ENCODE peak calls at places on chromosomes 12 and 14, in eight cellular contexts. One of them, this sample, is unnamed.

GRCh38 chr12:120588948-120589930 is 8.0 kb upstream of the POP5 start:
- DNase-seq in astrocyte: no peak
- DNase-seq in CD4-positive, CD25-positive, alpha-beta regulatory T cell: no peak
- DNase-seq in Peyer's patch: no peak
- DNase-seq in pancreas: no peak
- DNase-seq in PC-9: no peak
- DNase-seq in aorta: no peak
- DNase-seq in breast epithelium: no peak
- DNase-seq in this sample: no peak

GRCh38 chr14:96138241-96138640 is 66.4 kb upstream of the BDKRB2 start:
- DNase-seq in Peyer's patch: no peak
- DNase-seq in aorta: no peak
- DNase-seq in pancreas: no peak
- DNase-seq in astrocyte: peak
- DNase-seq in PC-9: no peak
- DNase-seq in breast epithelium: no peak
- DNase-seq in CD4-positive, CD25-positive, alpha-beta regulatory T cell: no peak
- DNase-seq in this sample: no peak

GRCh38 chr12:15788266-15789214 is 648 bp downstream of the EPS8 start:
- DNase-seq in pancreas: peak
- DNase-seq in breast epithelium: peak
- DNase-seq in Peyer's patch: peak
- DNase-seq in CD4-positive, CD25-positive, alpha-beta regulatory T cell: peak
- DNase-seq in PC-9: peak
- DNase-seq in astrocyte: peak
- DNase-seq in aorta: peak
- DNase-seq in this sample: peak

GRCh38 chr14:104677506-104678332 is 11.7 kb upstream of the INF2 start:
- DNase-seq in aorta: peak
- DNase-seq in CD4-positive, CD25-positive, alpha-beta regulatory T cell: peak
- DNase-seq in Peyer's patch: peak
- DNase-seq in PC-9: peak
- DNase-seq in pancreas: peak
- DNase-seq in breast epithelium: peak
- DNase-seq in astrocyte: peak
- DNase-seq in this sample: no peak

GRCh38 chr12:104680506-104680905 is 223.8 kb downstream of the CHST11 start:
- DNase-seq in astrocyte: no peak
- DNase-seq in Peyer's patch: no peak
- DNase-seq in aorta: no peak
- DNase-seq in breast epithelium: no peak
- DNase-seq in CD4-positive, CD25-positive, alpha-beta regulatory T cell: no peak
- DNase-seq in pancreas: no peak
- DNase-seq in PC-9: no peak
- DNase-seq in this sample: no peak

GRCh38 chr14:25049559-25050493 is at the start of gene STXBP6:
- DNase-seq in PC-9: no peak
- DNase-seq in breast epithelium: no peak
- DNase-seq in aorta: peak
- DNase-seq in astrocyte: peak
- DNase-seq in pancreas: peak
- DNase-seq in CD4-positive, CD25-positive, alpha-beta regulatory T cell: no peak
- DNase-seq in Peyer's patch: peak
- DNase-seq in this sample: no peak

GRCh38 chr12:64088431-64089349 is 133.4 kb downstream of the KICS2 start:
- DNase-seq in astrocyte: peak
- DNase-seq in pancreas: peak
- DNase-seq in breast epithelium: no peak
- DNase-seq in CD4-positive, CD25-positive, alpha-beta regulatory T cell: no peak
- DNase-seq in Peyer's patch: no peak
- DNase-seq in PC-9: peak
- DNase-seq in aorta: peak
- DNase-seq in this sample: no peak

GRCh38 chr14:104931323-104931770 is 6.7 kb downstream of the PLD4 start:
- DNase-seq in pancreas: no peak
- DNase-seq in Peyer's patch: peak
- DNase-seq in CD4-positive, CD25-positive, alpha-beta regulatory T cell: no peak
- DNase-seq in astrocyte: no peak
- DNase-seq in PC-9: no peak
- DNase-seq in breast epithelium: peak
- DNase-seq in aorta: no peak
- DNase-seq in this sample: no peak

GRCh38 chr14:26867171-26867757 is 269.4 kb upstream of the NOVA1 start:
- DNase-seq in pancreas: no peak
- DNase-seq in breast epithelium: no peak
- DNase-seq in CD4-positive, CD25-positive, alpha-beta regulatory T cell: no peak
- DNase-seq in astrocyte: peak
- DNase-seq in Peyer's patch: no peak
- DNase-seq in aorta: no peak
- DNase-seq in PC-9: no peak
- DNase-seq in this sample: no peak

GRCh38 chr14:85124896-85125295 is 405.0 kb upstream of the FLRT2 start:
- DNase-seq in pancreas: no peak
- DNase-seq in aorta: no peak
- DNase-seq in Peyer's patch: no peak
- DNase-seq in astrocyte: peak
- DNase-seq in CD4-positive, CD25-positive, alpha-beta regulatory T cell: no peak
- DNase-seq in PC-9: no peak
- DNase-seq in breast epithelium: no peak
- DNase-seq in this sample: no peak

GRCh38 chr14:93103392-93104080 is 12.2 kb downstream of the ITPK1 start:
- DNase-seq in breast epithelium: no peak
- DNase-seq in astrocyte: no peak
- DNase-seq in CD4-positive, CD25-positive, alpha-beta regulatory T cell: peak
- DNase-seq in pancreas: no peak
- DNase-seq in aorta: peak
- DNase-seq in Peyer's patch: peak
- DNase-seq in PC-9: peak
- DNase-seq in this sample: peak

GRCh38 chr14:72636871-72637270 is 257.0 kb downstream of the DPF3 start:
- DNase-seq in CD4-positive, CD25-positive, alpha-beta regulatory T cell: no peak
- DNase-seq in PC-9: no peak
- DNase-seq in astrocyte: no peak
- DNase-seq in pancreas: no peak
- DNase-seq in breast epithelium: no peak
- DNase-seq in aorta: no peak
- DNase-seq in Peyer's patch: no peak
- DNase-seq in this sample: no peak

GRCh38 chr14:70416322-70416716 is 571 bp downstream of the SYNJ2BP start:
- DNase-seq in pancreas: no peak
- DNase-seq in aorta: no peak
- DNase-seq in PC-9: no peak
- DNase-seq in astrocyte: peak
- DNase-seq in CD4-positive, CD25-positive, alpha-beta regulatory T cell: no peak
- DNase-seq in Peyer's patch: no peak
- DNase-seq in breast epithelium: no peak
- DNase-seq in this sample: no peak

GRCh38 chr14:53032161-53032803 is 81.4 kb upstream of the FERMT2 start:
- DNase-seq in pancreas: no peak
- DNase-seq in PC-9: peak
- DNase-seq in astrocyte: peak
- DNase-seq in aorta: no peak
- DNase-seq in Peyer's patch: no peak
- DNase-seq in CD4-positive, CD25-positive, alpha-beta regulatory T cell: no peak
- DNase-seq in breast epithelium: no peak
- DNase-seq in this sample: no peak

GRCh38 chr14:53034036-53034435 is 83.2 kb upstream of the FERMT2 start:
- DNase-seq in breast epithelium: no peak
- DNase-seq in aorta: no peak
- DNase-seq in pancreas: no peak
- DNase-seq in CD4-positive, CD25-positive, alpha-beta regulatory T cell: no peak
- DNase-seq in astrocyte: no peak
- DNase-seq in Peyer's patch: no peak
- DNase-seq in PC-9: no peak
- DNase-seq in this sample: no peak

GRCh38 chr14:53034688-53035087 is 83.8 kb upstream of the FERMT2 start:
- DNase-seq in breast epithelium: no peak
- DNase-seq in PC-9: no peak
- DNase-seq in astrocyte: no peak
- DNase-seq in pancreas: no peak
- DNase-seq in aorta: no peak
- DNase-seq in CD4-positive, CD25-positive, alpha-beta regulatory T cell: no peak
- DNase-seq in Peyer's patch: no peak
- DNase-seq in this sample: no peak

GRCh38 chr14:53035336-53035735 is 84.5 kb upstream of the FERMT2 start:
- DNase-seq in Peyer's patch: no peak
- DNase-seq in breast epithelium: no peak
- DNase-seq in aorta: no peak
- DNase-seq in PC-9: no peak
- DNase-seq in astrocyte: peak
- DNase-seq in CD4-positive, CD25-positive, alpha-beta regulatory T cell: no peak
- DNase-seq in pancreas: no peak
- DNase-seq in this sample: no peak

DNA sequence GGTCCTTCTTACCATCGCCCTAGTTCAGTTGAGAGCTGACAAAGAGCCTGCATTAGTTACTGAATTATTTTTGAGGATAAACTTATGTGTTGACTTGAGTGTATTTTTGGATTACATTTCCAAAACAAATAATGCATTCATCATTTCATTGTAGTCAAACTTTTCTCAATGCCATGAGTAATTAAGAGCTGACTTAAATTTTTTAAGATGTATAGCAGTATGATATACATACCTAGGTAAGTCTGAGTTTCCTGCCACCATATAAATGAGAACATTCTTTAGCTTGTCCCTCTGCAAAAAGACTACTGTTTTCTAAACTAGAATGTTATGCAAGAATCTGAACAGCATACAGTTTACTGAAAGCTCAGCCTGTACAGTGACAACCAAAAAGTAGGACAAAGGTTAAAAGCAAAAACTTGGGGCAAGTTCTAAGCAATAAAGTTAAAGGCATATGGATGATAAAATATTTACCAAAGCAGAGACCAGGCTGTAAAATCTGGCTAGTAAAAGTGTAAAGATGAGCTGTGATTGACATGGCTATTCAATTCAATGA is 82.1 kb upstream of the FERMT2 start:
- DNase-seq in aorta: no peak
- DNase-seq in astrocyte: no peak
- DNase-seq in Peyer's patch: no peak
- DNase-seq in PC-9: no peak
- DNase-seq in pancreas: no peak
- DNase-seq in breast epithelium: no peak
- DNase-seq in CD4-positive, CD25-positive, alpha-beta regulatory T cell: no peak
- DNase-seq in this sample: no peak
- H3K27ac ChIP-seq in aorta: no peak
- H3K27ac ChIP-seq in astrocyte: no peak
- H3K27ac ChIP-seq in Peyer's patch: no peak
- H3K27ac ChIP-seq in PC-9: no peak
- H3K27ac ChIP-seq in pancreas: no peak
- H3K27ac ChIP-seq in breast epithelium: no peak
- H3K27ac ChIP-seq in CD4-positive, CD25-positive, alpha-beta regulatory T cell: no peak
- H3K27ac ChIP-seq in this sample: no peak

GRCh38 chr12:6057693-6058092 is 66.8 kb downstream of the VWF start:
- DNase-seq in aorta: no peak
- DNase-seq in breast epithelium: no peak
- DNase-seq in PC-9: no peak
- DNase-seq in astrocyte: no peak
- DNase-seq in pancreas: no peak
- DNase-seq in Peyer's patch: no peak
- DNase-seq in CD4-positive, CD25-positive, alpha-beta regulatory T cell: no peak
- DNase-seq in this sample: no peak
- H3K4me3 ChIP-seq in aorta: no peak
- H3K4me3 ChIP-seq in breast epithelium: no peak
- H3K4me3 ChIP-seq in PC-9: no peak
- H3K4me3 ChIP-seq in astrocyte: no peak
- H3K4me3 ChIP-seq in pancreas: no peak
- H3K4me3 ChIP-seq in Peyer's patch: no peak
- H3K4me3 ChIP-seq in CD4-positive, CD25-positive, alpha-beta regulatory T cell: no peak
- H3K4me3 ChIP-seq in this sample: no peak

GRCh38 chr14:100731846-100732765 is 5.4 kb downstream of the DLK1 start:
- DNase-seq in breast epithelium: no peak
- DNase-seq in astrocyte: no peak
- DNase-seq in Peyer's patch: peak
- DNase-seq in aorta: peak
- DNase-seq in PC-9: no peak
- DNase-seq in CD4-positive, CD25-positive, alpha-beta regulatory T cell: no peak
- DNase-seq in pancreas: no peak
- DNase-seq in this sample: no peak

GRCh38 chr14:100735271-100735670 is 8.6 kb downstream of the DLK1 start:
- DNase-seq in PC-9: no peak
- DNase-seq in pancreas: peak
- DNase-seq in breast epithelium: peak
- DNase-seq in astrocyte: no peak
- DNase-seq in aorta: no peak
- DNase-seq in CD4-positive, CD25-positive, alpha-beta regulatory T cell: no peak
- DNase-seq in Peyer's patch: no peak
- DNase-seq in this sample: no peak

GRCh38 chr14:100732766-100733100 is 6.0 kb downstream of the DLK1 start:
- DNase-seq in astrocyte: no peak
- DNase-seq in breast epithelium: no peak
- DNase-seq in aorta: peak
- DNase-seq in Peyer's patch: no peak
- DNase-seq in CD4-positive, CD25-positive, alpha-beta regulatory T cell: no peak
- DNase-seq in PC-9: no peak
- DNase-seq in pancreas: no peak
- DNase-seq in this sample: no peak

GRCh38 chr14:100734031-100734990 is 7.6 kb downstream of the DLK1 start:
- DNase-seq in PC-9: no peak
- DNase-seq in pancreas: peak
- DNase-seq in Peyer's patch: peak
- DNase-seq in astrocyte: no peak
- DNase-seq in aorta: peak
- DNase-seq in breast epithelium: peak
- DNase-seq in CD4-positive, CD25-positive, alpha-beta regulatory T cell: no peak
- DNase-seq in this sample: no peak

DNA sequence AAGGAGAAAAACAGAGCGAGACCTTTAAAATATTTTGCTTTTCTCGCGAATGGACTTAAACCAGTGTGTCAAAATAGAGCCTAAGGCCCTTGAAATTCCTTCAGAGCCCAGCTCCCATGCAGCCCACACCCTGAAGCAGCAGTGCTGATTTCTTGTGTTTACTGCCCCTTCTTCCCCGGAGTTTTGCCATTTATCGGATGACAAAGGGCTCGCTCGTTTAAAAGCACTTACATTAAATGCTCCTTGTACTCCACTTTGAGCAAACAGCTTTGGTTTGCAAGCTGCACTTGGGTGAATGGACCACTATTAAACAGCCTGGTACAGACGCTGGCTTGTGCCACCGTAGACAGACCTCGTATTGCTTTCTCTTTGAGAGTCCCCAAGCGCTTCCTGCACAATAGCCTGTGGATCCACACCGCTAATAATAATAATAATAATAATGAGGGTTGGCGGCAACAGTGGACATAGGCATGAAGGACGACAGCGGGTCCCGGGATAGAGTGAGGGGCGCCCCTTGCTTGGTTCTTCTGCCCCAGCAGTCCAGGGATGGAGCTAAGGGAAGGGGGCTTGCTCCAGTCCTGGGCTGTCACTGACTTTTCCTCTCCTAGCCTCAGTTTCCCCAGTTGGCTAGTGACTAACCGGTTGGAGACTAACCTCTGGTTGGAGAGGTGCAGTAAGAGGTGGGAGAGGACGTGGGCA is 6.6 kb downstream of the DLK1 start:
- DNase-seq in pancreas: no peak
- DNase-seq in Peyer's patch: peak
- DNase-seq in CD4-positive, CD25-positive, alpha-beta regulatory T cell: no peak
- DNase-seq in aorta: peak
- DNase-seq in PC-9: no peak
- DNase-seq in breast epithelium: no peak
- DNase-seq in astrocyte: no peak
- DNase-seq in this sample: no peak
- H3K27ac ChIP-seq in pancreas: no peak
- H3K27ac ChIP-seq in Peyer's patch: no peak
- H3K27ac ChIP-seq in CD4-positive, CD25-positive, alpha-beta regulatory T cell: no peak
- H3K27ac ChIP-seq in aorta: no peak
- H3K27ac ChIP-seq in PC-9: no peak
- H3K27ac ChIP-seq in breast epithelium: no peak
- H3K27ac ChIP-seq in astrocyte: no peak
- H3K27ac ChIP-seq in this sample: no peak

GRCh38 chr12:2049604-2050540 is 2.9 kb upstream of the CACNA1C start:
- DNase-seq in aorta: no peak
- DNase-seq in PC-9: no peak
- DNase-seq in CD4-positive, CD25-positive, alpha-beta regulatory T cell: no peak
- DNase-seq in pancreas: no peak
- DNase-seq in breast epithelium: no peak
- DNase-seq in astrocyte: no peak
- DNase-seq in Peyer's patch: no peak
- DNase-seq in this sample: no peak
- H3K4me3 ChIP-seq in aorta: no peak
- H3K4me3 ChIP-seq in PC-9: no peak
- H3K4me3 ChIP-seq in CD4-positive, CD25-positive, alpha-beta regulatory T cell: no peak
- H3K4me3 ChIP-seq in pancreas: no peak
- H3K4me3 ChIP-seq in breast epithelium: no peak
- H3K4me3 ChIP-seq in astrocyte: no peak
- H3K4me3 ChIP-seq in Peyer's patch: no peak
- H3K4me3 ChIP-seq in this sample: no peak

This sample was measured in CD8-positive, alpha-beta T cell.